ENCODE peak calls at places on chromosomes 6 and 20, in four cellular contexts. J, L, Z and A are unnamed samples.

GRCh38 chr6:139602577-139602976 is 228.1 kb upstream of the CITED2 start:
- DNase-seq in Z (no peak), J (no peak), L (no peak), A (no peak)

GRCh38 chr6:6764764-6765434 is 176.4 kb downstream of the LY86 start:
- DNase-seq in Z (no peak), L (no peak), J (no peak), A (no peak)

GRCh38 chr6:112879920-112880413 is 532.8 kb downstream of the RFPL4B start:
- DNase-seq in J (no peak), L (peak), Z (no peak), A (peak)

GRCh38 chr6:163338671-163339405 is 75.7 kb upstream of the QKI start:
- DNase-seq in L (no peak), J (no peak), Z (no peak), A (no peak)

GRCh38 chr20:62021794-62022419 is 43.8 kb downstream of the TAF4 start:
- DNase-seq in L (no peak), Z (no peak), J (no peak), A (no peak)

GRCh38 chr6:139230421-139230840 is 61.4 kb downstream of the TXLNB start:
- DNase-seq in Z (no peak), L (no peak), J (no peak), A (no peak)

GRCh38 chr6:45438156-45438555 is 60.4 kb upstream of the SUPT3H start:
- DNase-seq in J (no peak), L (no peak), Z (no peak), A (no peak)

GRCh38 chr6:7414811-7415210 is 25.2 kb downstream of the RIOK1 start:
- DNase-seq in L (no peak), Z (no peak), J (no peak), A (no peak)

GRCh38 chr20:49543071-49543857 is 24.7 kb downstream of the PTGIS start:
- DNase-seq in J (no peak), L (no peak), Z (no peak), A (no peak)

GRCh38 chr20:52933867-52934266 is 38.3 kb upstream of the TSHZ2 start:
- DNase-seq in L (no peak), Z (no peak), J (no peak), A (no peak)

GRCh38 chr20:15336011-15336410 is 998.6 kb upstream of the FLRT3 start:
- DNase-seq in J (no peak), L (no peak), Z (no peak), A (no peak)

GRCh38 chr6:41636803-41637178 is 1.5 kb upstream of the MDFI start:
- DNase-seq in Z (no peak), L (no peak), J (no peak), A (peak)

GRCh38 chr6:130122243-130122642 is 100.5 kb downstream of the SAMD3 start:
- DNase-seq in Z (no peak), L (no peak), J (no peak), A (no peak)

GRCh38 chr6:44004625-44005506 is 122.4 kb downstream of the MRPL14 start:
- DNase-seq in Z (no peak), L (no peak), J (peak), A (no peak)

GRCh38 chr6:108492131-108492766 is 68.5 kb upstream of the FOXO3 start:
- DNase-seq in L (no peak), J (peak), Z (no peak), A (no peak)

GRCh38 chr6:117559299-117559698 is 43.0 kb downstream of the GOPC start:
- DNase-seq in Z (no peak), J (no peak), L (no peak), A (no peak)

GRCh38 chr6:124131259-124131658 is 327.6 kb downstream of the NKAIN2 start:
- DNase-seq in Z (no peak), J (no peak), L (no peak), A (no peak)
- TF ChIP-seq USF1 in Z (no peak), J (no peak), L (no peak), A (no peak)

GRCh38 chr6:88166901-88167624 is 916 bp upstream of the CNR1 start:
- DNase-seq in J (peak), L (no peak), Z (no peak), A (peak)

GRCh38 chr6:88167625-88167937 is 1.4 kb upstream of the CNR1 start:
- DNase-seq in J (no peak), L (no peak), Z (no peak), A (no peak)

GRCh38 chr6:88166493-88166900 is 350 bp upstream of the CNR1 start:
- DNase-seq in Z (no peak), J (peak), L (no peak), A (peak)

GRCh38 chr6:88165087-88165876 is 865 bp downstream of the CNR1 start:
- DNase-seq in Z (no peak), J (no peak), L (no peak), A (no peak)

DNA sequence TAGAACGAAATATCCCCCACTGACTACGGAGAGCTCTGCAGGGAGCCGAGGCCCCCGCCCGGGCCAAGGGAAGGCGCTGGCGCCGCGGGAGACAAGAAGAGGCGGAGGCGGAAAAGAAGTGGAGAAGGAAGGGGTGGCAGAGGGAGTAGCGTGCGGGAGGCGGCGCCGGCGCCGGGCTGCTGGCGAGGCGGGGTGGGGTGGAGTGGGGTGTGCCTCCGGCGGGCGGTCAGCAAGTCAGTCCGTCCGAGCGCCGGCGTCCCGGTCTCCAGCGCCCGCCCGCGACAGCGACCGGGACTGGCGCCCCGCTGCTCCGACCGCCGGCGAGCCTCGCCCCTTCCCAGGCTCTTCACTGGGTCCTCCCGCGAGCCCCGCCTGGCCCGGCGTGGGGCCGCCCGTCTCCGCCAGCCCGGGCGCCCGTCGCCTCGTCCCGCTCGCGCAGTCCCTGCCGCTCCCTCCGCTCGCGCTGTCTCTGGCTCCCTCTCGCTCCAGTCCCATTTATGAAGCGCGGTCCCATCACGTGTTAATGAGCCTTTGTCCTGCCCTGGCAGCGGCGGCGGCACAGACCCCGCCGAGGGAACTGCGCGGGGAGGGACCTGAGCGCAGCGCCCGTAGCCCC is at the start of gene CNR1:
- DNase-seq in J (peak), L (peak), Z (no peak), A (peak)
- TF ChIP-seq USF1 in J (no peak), L (no peak), Z (peak), A (peak)

DNA sequence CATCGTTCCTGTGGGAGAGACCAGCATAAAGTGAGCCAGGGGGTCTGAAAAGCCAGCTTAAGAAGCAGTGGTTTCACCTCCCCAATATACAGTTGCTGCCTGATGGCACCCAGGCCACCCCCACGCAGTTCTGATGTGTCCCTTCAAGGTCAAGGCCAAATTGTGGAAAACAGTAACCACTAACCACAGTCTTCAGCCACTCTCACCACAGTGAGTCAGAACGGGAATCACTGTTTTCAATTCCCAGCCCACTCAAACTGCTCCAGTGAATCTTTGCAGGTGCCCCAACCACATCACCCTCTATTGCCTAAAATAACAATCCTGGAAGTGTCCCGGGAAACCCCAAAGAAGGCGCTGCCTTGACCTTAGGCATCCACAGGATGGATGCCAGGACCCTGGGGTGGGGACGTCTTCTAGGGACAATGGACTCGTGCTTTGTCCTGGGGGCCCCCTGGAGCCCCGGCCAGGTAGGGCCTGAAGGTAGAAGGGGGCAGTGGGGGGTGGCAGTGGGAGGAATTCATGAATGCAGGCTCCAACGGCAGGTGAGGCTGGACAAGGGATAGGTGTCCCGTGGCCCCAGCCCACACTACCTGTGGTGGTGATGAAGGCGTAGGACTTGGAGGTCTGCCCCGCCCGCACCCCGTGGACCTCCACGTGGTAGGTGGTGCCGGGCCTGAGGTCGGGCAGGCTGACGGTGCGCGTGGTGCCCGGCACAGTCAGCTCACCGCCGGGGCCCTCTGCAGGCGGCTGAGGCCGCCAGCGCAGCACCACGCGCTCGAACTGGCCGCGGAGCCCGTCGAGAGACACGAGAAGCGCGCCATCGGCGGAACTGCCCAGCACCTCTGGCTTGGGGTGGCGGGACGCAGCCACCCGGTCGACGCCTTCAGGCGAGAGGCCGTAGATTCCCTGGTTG is 22.2 kb downstream of the TNXB start:
- DNase-seq in J (no peak), Z (peak), L (no peak), A (no peak)
- TF ChIP-seq USF1 in J (no peak), Z (no peak), L (no peak), A (peak)

DNA sequence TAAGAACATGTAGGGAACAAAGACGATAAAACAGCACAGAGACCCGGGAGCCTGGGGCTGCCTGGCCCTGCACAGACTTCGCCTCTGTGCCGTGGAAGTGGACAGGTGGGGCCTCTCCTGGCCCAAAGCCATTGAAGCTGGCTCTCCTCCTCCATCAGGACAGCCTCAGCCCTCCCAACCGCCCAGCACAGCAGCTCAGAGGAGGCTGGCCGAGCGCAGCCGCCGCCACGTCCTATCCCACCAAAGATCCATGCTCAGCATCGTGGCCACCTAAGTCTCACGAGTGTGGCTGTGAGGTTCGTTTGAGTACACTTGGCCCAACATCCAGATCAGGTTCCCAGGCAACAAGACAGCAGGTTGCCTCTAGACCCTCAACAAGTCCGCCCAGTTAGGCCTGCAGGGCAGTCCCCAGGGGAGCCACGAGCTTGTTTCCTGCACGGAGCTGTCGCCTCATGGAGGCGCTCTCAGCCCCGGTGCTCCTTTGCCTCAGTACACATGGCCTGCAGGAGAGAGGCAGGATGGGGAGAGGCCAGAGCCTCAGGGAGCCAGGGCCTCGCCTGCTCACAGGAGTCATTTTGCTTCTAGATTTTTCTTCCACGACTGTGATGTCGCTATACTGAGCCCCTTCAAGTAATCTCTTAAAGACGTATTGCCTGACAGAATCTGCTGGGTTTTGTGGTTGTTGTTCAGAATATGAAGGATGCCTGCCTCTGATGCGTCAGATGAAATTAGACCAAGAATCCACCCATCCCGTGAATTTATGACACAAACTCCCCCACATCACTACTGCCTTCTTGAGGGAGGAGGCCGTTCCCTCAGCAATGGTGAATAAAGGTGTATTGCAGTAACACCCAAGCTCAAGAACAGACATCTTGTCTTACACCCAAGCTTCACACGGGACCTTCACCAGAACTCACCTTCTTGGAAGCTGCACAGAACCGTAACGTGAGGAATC is 102.7 kb downstream of the RNASET2 start:
- DNase-seq in Z (no peak), L (no peak), J (no peak), A (peak)
- TF ChIP-seq USF1 in Z (no peak), L (no peak), J (no peak), A (no peak)

DNA sequence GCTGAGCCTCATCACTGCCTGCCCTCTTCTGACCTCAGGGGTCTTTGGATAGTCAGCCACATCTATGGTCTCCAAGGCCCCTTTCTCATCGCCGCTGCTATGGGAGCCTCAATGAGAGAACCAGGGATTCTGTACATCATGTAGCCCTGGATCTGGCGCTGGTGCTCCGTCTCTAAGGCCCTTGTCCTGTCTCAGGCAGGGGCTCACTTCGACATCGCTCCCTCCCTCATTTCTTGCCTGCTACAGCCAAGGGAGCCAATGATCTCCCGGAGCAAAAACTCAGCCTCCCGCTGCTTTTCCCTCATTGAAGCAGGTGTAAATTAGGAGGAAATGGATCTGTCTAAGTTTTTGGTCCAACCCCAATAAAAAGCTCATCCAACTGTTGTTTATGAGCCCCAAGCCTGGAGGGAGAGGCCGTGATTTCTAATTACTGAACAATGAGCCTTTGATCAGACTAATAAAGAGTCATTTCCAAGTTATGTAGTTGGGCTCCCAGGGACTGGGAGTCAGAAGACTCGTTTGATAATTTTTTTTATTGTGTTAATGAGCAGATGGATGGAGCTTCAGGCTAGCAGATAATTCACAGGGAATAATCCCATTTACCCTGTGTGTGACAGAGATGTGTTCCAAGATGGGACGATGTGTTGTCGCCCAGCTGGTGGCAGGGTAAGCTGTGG is 30.9 kb downstream of the LBP start:
- DNase-seq in L (no peak), J (no peak), Z (no peak), A (no peak)
- TF ChIP-seq USF1 in L (no peak), J (no peak), Z (no peak), A (no peak)

GRCh38 chr20:20710847-20711315 is 1.6 kb downstream of the RALGAPA2 start:
- DNase-seq in Z (no peak), L (no peak), J (no peak), A (no peak)
- TF ChIP-seq USF1 in Z (no peak), L (no peak), J (no peak), A (no peak)

DNA sequence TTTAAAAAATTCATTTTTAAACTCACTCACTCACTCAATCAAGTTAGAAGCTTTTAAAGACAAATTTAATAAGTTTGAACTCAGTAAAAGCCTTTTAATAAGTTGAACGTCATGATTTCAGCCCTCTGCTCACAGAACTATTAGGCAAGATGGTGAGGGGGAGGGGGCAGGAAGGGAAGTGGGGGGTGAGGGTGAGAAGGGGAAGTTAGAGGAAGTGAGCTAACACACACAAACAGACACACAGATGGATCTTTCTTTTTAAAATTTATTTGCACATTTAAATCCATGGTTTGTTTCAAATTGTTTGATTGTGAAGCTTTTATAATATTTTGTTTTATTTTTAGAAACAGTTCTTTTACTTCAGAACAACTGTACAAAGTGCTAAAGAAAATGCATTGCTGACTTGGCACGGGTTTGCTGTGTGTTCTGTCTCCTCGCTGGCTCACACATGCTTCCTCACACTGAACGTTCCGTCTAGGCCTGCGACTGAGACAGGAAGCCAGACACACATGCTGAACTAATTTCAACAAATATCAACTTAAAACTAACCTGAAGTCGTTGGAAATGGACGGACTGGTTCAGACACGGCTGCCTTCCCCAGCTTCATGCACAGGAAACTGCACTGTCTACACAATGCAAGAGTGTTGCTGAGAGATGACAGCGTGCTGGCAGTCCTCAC is 7.9 kb upstream of the ZBP1 start:
- DNase-seq in J (no peak), Z (no peak), L (no peak), A (no peak)
- TF ChIP-seq USF1 in J (no peak), Z (no peak), L (no peak), A (no peak)

DNA sequence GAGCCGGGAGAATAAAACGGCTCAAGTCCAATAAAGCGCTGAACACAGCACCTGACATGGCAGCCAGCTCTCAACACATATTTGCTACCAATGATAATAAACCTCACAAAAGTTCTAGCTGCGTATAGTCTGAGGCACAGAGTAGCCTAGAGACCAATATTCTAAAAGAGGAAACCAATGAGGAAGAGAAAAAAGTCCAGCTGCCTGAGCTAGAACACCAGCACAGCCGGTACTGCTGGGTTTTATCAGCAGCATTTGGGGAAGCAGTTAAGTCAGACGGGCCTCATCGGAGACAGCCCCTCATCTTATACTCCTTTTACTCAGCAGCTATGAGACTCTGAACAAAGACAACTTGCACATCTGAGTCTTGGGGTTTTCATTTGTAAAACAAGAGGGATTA is 2.4 kb upstream of the RTF2 start:
- DNase-seq in J (no peak), Z (no peak), L (no peak), A (no peak)
- TF ChIP-seq USF1 in J (no peak), Z (no peak), L (no peak), A (no peak)

DNA sequence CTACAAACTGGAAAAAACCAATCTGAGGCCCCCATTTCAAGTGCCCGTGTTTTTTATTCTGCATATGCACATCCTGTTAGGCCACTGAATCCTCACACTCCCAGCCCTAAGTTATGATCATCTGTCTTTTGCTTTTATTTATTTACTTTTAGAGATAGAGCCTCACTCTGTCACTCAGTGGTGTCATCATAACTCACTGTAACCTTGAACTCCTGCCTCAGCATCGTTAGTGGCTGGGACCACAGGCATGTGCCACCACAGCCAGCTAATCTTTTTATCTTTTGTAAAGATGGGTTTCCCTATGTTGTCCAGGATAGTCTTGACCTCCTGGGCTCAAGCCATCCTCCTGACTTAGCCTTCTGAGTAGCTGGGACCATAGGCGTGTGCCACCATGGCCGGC is 29.6 kb upstream of the CLDN20 start:
- DNase-seq in Z (no peak), J (no peak), L (no peak), A (no peak)
- TF ChIP-seq USF1 in Z (no peak), J (no peak), L (no peak), A (no peak)

GRCh38 chr20:4060054-4060795 is 44.9 kb upstream of the RNF24 start:
- DNase-seq in L (no peak), Z (peak), J (no peak), A (no peak)
- TF ChIP-seq USF1 in L (no peak), Z (no peak), J (no peak), A (no peak)